ENCODE peak calls at places on chromosome 16, in eight cellular contexts. One of them, this sample, is unnamed.

GRCh38 chr16:56580391-56581048 is 8.8 kb upstream of the MT3 start:
- DNase-seq in uterus: no peak
- DNase-seq in fibroblast of villous mesenchyme: no peak
- DNase-seq in coronary artery: no peak
- DNase-seq in gastrocnemius medialis: no peak
- DNase-seq in cardiac muscle cell: no peak
- DNase-seq in tibial nerve: no peak
- DNase-seq in foreskin fibroblast: no peak
- DNase-seq in this sample: no peak

GRCh38 chr16:77330332-77331043 is 104.3 kb downstream of the ADAMTS18 start:
- DNase-seq in uterus: no peak
- DNase-seq in fibroblast of villous mesenchyme: no peak
- DNase-seq in coronary artery: no peak
- DNase-seq in gastrocnemius medialis: no peak
- DNase-seq in cardiac muscle cell: no peak
- DNase-seq in tibial nerve: no peak
- DNase-seq in foreskin fibroblast: no peak
- DNase-seq in this sample: peak

GRCh38 chr16:86732621-86733297 is 154.4 kb downstream of the FOXL1 start:
- DNase-seq in uterus: no peak
- DNase-seq in fibroblast of villous mesenchyme: peak
- DNase-seq in coronary artery: no peak
- DNase-seq in gastrocnemius medialis: no peak
- DNase-seq in cardiac muscle cell: peak
- DNase-seq in tibial nerve: no peak
- DNase-seq in foreskin fibroblast: peak
- DNase-seq in this sample: peak

GRCh38 chr16:57513371-57514102 is 22.8 kb downstream of the CCDC102A start:
- DNase-seq in uterus: peak
- DNase-seq in fibroblast of villous mesenchyme: peak
- DNase-seq in coronary artery: no peak
- DNase-seq in gastrocnemius medialis: no peak
- DNase-seq in cardiac muscle cell: peak
- DNase-seq in tibial nerve: no peak
- DNase-seq in foreskin fibroblast: no peak
- DNase-seq in this sample: no peak

GRCh38 chr16:12794486-12795399 is 8.9 kb downstream of the CPPED1 start:
- DNase-seq in uterus: no peak
- DNase-seq in fibroblast of villous mesenchyme: no peak
- DNase-seq in coronary artery: no peak
- DNase-seq in gastrocnemius medialis: no peak
- DNase-seq in cardiac muscle cell: no peak
- DNase-seq in tibial nerve: no peak
- DNase-seq in foreskin fibroblast: no peak
- DNase-seq in this sample: peak

GRCh38 chr16:46801428-46802049 is 29.4 kb downstream of the C16orf87 start:
- DNase-seq in uterus: no peak
- DNase-seq in fibroblast of villous mesenchyme: peak
- DNase-seq in coronary artery: no peak
- DNase-seq in gastrocnemius medialis: no peak
- DNase-seq in cardiac muscle cell: peak
- DNase-seq in tibial nerve: no peak
- DNase-seq in foreskin fibroblast: no peak
- DNase-seq in this sample: peak

GRCh38 chr16:75059411-75059810 is 57.2 kb downstream of the LDHD start:
- DNase-seq in uterus: no peak
- DNase-seq in fibroblast of villous mesenchyme: no peak
- DNase-seq in coronary artery: no peak
- DNase-seq in gastrocnemius medialis: no peak
- DNase-seq in cardiac muscle cell: no peak
- DNase-seq in tibial nerve: no peak
- DNase-seq in foreskin fibroblast: no peak
- DNase-seq in this sample: no peak

GRCh38 chr16:55643161-55643970 is 12.4 kb upstream of the SLC6A2 start:
- DNase-seq in uterus: no peak
- DNase-seq in fibroblast of villous mesenchyme: peak
- DNase-seq in coronary artery: no peak
- DNase-seq in gastrocnemius medialis: no peak
- DNase-seq in cardiac muscle cell: peak
- DNase-seq in tibial nerve: no peak
- DNase-seq in foreskin fibroblast: no peak
- DNase-seq in this sample: peak

GRCh38 chr16:80158766-80159165 is 382.0 kb upstream of the DYNLRB2 start:
- DNase-seq in uterus: no peak
- DNase-seq in fibroblast of villous mesenchyme: no peak
- DNase-seq in coronary artery: no peak
- DNase-seq in gastrocnemius medialis: no peak
- DNase-seq in cardiac muscle cell: no peak
- DNase-seq in tibial nerve: no peak
- DNase-seq in foreskin fibroblast: peak
- DNase-seq in this sample: peak

GRCh38 chr16:54048994-54049929 is 237.3 kb downstream of the IRX3 start:
- DNase-seq in uterus: no peak
- DNase-seq in fibroblast of villous mesenchyme: no peak
- DNase-seq in coronary artery: no peak
- DNase-seq in gastrocnemius medialis: no peak
- DNase-seq in cardiac muscle cell: no peak
- DNase-seq in tibial nerve: no peak
- DNase-seq in foreskin fibroblast: no peak
- DNase-seq in this sample: no peak

GRCh38 chr16:30927789-30928378 is 4.5 kb downstream of the FBXL19 start:
- DNase-seq in uterus: peak
- DNase-seq in fibroblast of villous mesenchyme: peak
- DNase-seq in coronary artery: no peak
- DNase-seq in gastrocnemius medialis: no peak
- DNase-seq in cardiac muscle cell: peak
- DNase-seq in tibial nerve: no peak
- DNase-seq in foreskin fibroblast: no peak
- DNase-seq in this sample: peak

GRCh38 chr16:15653227-15653626 is 3.2 kb downstream of the NDE1 start:
- DNase-seq in uterus: no peak
- DNase-seq in fibroblast of villous mesenchyme: peak
- DNase-seq in coronary artery: no peak
- DNase-seq in gastrocnemius medialis: no peak
- DNase-seq in cardiac muscle cell: no peak
- DNase-seq in tibial nerve: no peak
- DNase-seq in foreskin fibroblast: peak
- DNase-seq in this sample: peak

GRCh38 chr16:4500283-4500682 is 24.1 kb downstream of the HMOX2 start:
- DNase-seq in uterus: no peak
- DNase-seq in fibroblast of villous mesenchyme: peak
- DNase-seq in coronary artery: no peak
- DNase-seq in gastrocnemius medialis: peak
- DNase-seq in cardiac muscle cell: peak
- DNase-seq in tibial nerve: no peak
- DNase-seq in foreskin fibroblast: peak
- DNase-seq in this sample: peak

GRCh38 chr16:4734730-4735575 is 616 bp downstream of the DNAAF8 start:
- DNase-seq in uterus: peak
- DNase-seq in fibroblast of villous mesenchyme: peak
- DNase-seq in coronary artery: peak
- DNase-seq in gastrocnemius medialis: peak
- DNase-seq in cardiac muscle cell: peak
- DNase-seq in tibial nerve: peak
- DNase-seq in foreskin fibroblast: peak
- DNase-seq in this sample: peak

GRCh38 chr16:66925322-66925840 is at the start of gene RRAD:
- DNase-seq in uterus: peak
- DNase-seq in fibroblast of villous mesenchyme: peak
- DNase-seq in coronary artery: peak
- DNase-seq in gastrocnemius medialis: peak
- DNase-seq in cardiac muscle cell: peak
- DNase-seq in tibial nerve: no peak
- DNase-seq in foreskin fibroblast: no peak
- DNase-seq in this sample: peak

GRCh38 chr16:71754652-71755051 is 30.2 kb upstream of the PHLPP2 start:
- DNase-seq in uterus: no peak
- DNase-seq in fibroblast of villous mesenchyme: no peak
- DNase-seq in coronary artery: no peak
- DNase-seq in gastrocnemius medialis: no peak
- DNase-seq in cardiac muscle cell: no peak
- DNase-seq in tibial nerve: no peak
- DNase-seq in foreskin fibroblast: no peak
- DNase-seq in this sample: no peak

GRCh38 chr16:6897910-6898475 is 434.7 kb upstream of the RBFOX1 start:
- DNase-seq in uterus: no peak
- DNase-seq in fibroblast of villous mesenchyme: no peak
- DNase-seq in coronary artery: no peak
- DNase-seq in gastrocnemius medialis: no peak
- DNase-seq in cardiac muscle cell: no peak
- DNase-seq in tibial nerve: no peak
- DNase-seq in foreskin fibroblast: no peak
- DNase-seq in this sample: no peak

GRCh38 chr16:48479955-48480354 is 94.7 kb upstream of the SIAH1 start:
- DNase-seq in uterus: no peak
- DNase-seq in fibroblast of villous mesenchyme: peak
- DNase-seq in coronary artery: no peak
- DNase-seq in gastrocnemius medialis: no peak
- DNase-seq in cardiac muscle cell: no peak
- DNase-seq in tibial nerve: no peak
- DNase-seq in foreskin fibroblast: no peak
- DNase-seq in this sample: peak

GRCh38 chr16:50011707-50012106 is 13.3 kb upstream of the CNEP1R1 start:
- DNase-seq in uterus: no peak
- DNase-seq in fibroblast of villous mesenchyme: peak
- DNase-seq in coronary artery: no peak
- DNase-seq in gastrocnemius medialis: no peak
- DNase-seq in cardiac muscle cell: no peak
- DNase-seq in tibial nerve: no peak
- DNase-seq in foreskin fibroblast: peak
- DNase-seq in this sample: peak

GRCh38 chr16:67460168-67460567 is 20.8 kb downstream of the ATP6V0D1 start:
- DNase-seq in uterus: no peak
- DNase-seq in fibroblast of villous mesenchyme: peak
- DNase-seq in coronary artery: no peak
- DNase-seq in gastrocnemius medialis: no peak
- DNase-seq in cardiac muscle cell: no peak
- DNase-seq in tibial nerve: no peak
- DNase-seq in foreskin fibroblast: no peak
- DNase-seq in this sample: no peak

GRCh38 chr16:66601471-66601870 is 3.0 kb upstream of the CMTM3 start:
- DNase-seq in uterus: no peak
- DNase-seq in fibroblast of villous mesenchyme: no peak
- DNase-seq in coronary artery: no peak
- DNase-seq in gastrocnemius medialis: no peak
- DNase-seq in cardiac muscle cell: no peak
- DNase-seq in tibial nerve: no peak
- DNase-seq in foreskin fibroblast: no peak
- DNase-seq in this sample: no peak

GRCh38 chr16:1153480-1154160 is 714 bp downstream of the CACNA1H start:
- DNase-seq in uterus: no peak
- DNase-seq in fibroblast of villous mesenchyme: no peak
- DNase-seq in coronary artery: no peak
- DNase-seq in gastrocnemius medialis: no peak
- DNase-seq in cardiac muscle cell: peak
- DNase-seq in tibial nerve: no peak
- DNase-seq in foreskin fibroblast: no peak
- DNase-seq in this sample: no peak
- H3K4me3 ChIP-seq in uterus: peak
- H3K4me3 ChIP-seq in fibroblast of villous mesenchyme: peak
- H3K4me3 ChIP-seq in coronary artery: peak
- H3K4me3 ChIP-seq in gastrocnemius medialis: peak
- H3K4me3 ChIP-seq in cardiac muscle cell: peak
- H3K4me3 ChIP-seq in tibial nerve: no peak
- H3K4me3 ChIP-seq in foreskin fibroblast: no peak
- H3K4me3 ChIP-seq in this sample: peak

DNA sequence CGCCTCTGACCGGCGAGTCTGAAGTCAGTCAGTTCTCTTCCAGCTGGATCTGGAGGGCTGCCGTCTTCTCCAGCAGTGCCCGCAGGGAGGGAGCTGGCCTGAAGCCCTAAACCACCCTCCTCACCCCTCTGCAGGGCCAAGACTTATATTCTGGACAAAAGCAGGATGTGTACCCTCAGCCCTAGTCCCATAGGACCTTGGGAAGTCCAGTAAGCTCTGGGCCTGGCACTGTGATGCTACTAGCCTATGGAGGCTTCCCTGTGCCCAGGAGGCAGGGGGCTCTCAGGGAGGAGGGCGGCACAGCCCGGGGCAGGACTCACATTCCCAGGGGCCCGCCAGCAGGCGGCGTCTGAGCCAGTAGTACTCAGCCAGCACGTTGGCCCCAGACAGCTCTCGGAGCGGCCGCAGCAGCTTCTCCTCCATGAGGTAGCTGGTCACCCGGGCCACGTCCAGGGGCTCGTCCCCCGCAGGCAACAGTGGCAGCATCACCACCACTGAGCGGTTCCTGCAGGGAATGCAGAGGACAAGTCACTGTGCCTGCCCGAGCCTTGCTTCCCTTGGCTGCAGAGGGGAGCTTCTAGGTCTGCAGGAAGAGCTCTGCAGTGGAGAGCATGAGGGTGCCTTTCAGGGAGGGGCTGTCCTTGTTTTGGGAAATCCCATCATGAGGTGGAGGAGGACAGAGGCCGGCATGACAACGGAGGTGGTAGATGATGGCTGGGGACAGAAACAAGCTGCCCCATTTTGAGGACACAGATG is 41.7 kb downstream of the RMI2 start:
- DNase-seq in uterus: no peak
- DNase-seq in fibroblast of villous mesenchyme: peak
- DNase-seq in coronary artery: no peak
- DNase-seq in gastrocnemius medialis: no peak
- DNase-seq in cardiac muscle cell: peak
- DNase-seq in tibial nerve: no peak
- DNase-seq in foreskin fibroblast: no peak
- DNase-seq in this sample: peak
- TF ChIP-seq CTCF in uterus: no peak
- TF ChIP-seq CTCF in fibroblast of villous mesenchyme: peak
- TF ChIP-seq CTCF in coronary artery: no peak
- TF ChIP-seq CTCF in gastrocnemius medialis: peak
- TF ChIP-seq CTCF in cardiac muscle cell: peak
- TF ChIP-seq CTCF in tibial nerve: no peak
- TF ChIP-seq CTCF in foreskin fibroblast: peak
- TF ChIP-seq CTCF in this sample: peak

DNA sequence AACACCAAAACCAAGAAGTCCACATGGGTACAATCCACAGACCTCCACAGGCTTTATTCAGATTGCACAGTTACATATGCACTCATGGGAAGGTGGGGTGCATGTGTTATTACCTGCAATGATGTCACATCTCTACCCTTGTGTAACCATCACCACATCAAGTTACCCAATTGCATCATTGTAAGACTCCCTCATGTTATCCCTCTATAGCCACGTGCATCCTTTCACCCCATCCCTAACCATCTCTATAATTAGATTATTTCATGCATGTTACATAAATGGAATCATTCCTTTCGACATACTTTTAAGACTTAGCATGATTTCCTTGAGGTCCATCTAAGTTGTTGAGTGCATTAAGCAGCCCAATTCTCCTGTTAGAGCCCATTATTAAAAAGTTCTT is 408.2 kb upstream of the C16orf82 start:
- DNase-seq in uterus: no peak
- DNase-seq in fibroblast of villous mesenchyme: no peak
- DNase-seq in coronary artery: no peak
- DNase-seq in gastrocnemius medialis: no peak
- DNase-seq in cardiac muscle cell: no peak
- DNase-seq in tibial nerve: no peak
- DNase-seq in foreskin fibroblast: no peak
- DNase-seq in this sample: no peak
- H3K4me3 ChIP-seq in uterus: no peak
- H3K4me3 ChIP-seq in fibroblast of villous mesenchyme: no peak
- H3K4me3 ChIP-seq in coronary artery: no peak
- H3K4me3 ChIP-seq in gastrocnemius medialis: no peak
- H3K4me3 ChIP-seq in cardiac muscle cell: no peak
- H3K4me3 ChIP-seq in tibial nerve: no peak
- H3K4me3 ChIP-seq in foreskin fibroblast: no peak
- H3K4me3 ChIP-seq in this sample: no peak

GRCh38 chr16:27246439-27246838 is 22.1 kb downstream of the NSMCE1 start:
- DNase-seq in uterus: no peak
- DNase-seq in fibroblast of villous mesenchyme: no peak
- DNase-seq in coronary artery: no peak
- DNase-seq in gastrocnemius medialis: no peak
- DNase-seq in cardiac muscle cell: no peak
- DNase-seq in tibial nerve: no peak
- DNase-seq in foreskin fibroblast: no peak
- DNase-seq in this sample: no peak
- TF ChIP-seq CTCF in uterus: no peak
- TF ChIP-seq CTCF in fibroblast of villous mesenchyme: no peak
- TF ChIP-seq CTCF in coronary artery: no peak
- TF ChIP-seq CTCF in gastrocnemius medialis: no peak
- TF ChIP-seq CTCF in cardiac muscle cell: no peak
- TF ChIP-seq CTCF in tibial nerve: no peak
- TF ChIP-seq CTCF in foreskin fibroblast: no peak
- TF ChIP-seq CTCF in this sample: no peak